ENCODE peak calls at places on chromosomes 7 and 10, in four cellular contexts. W, D, U and H are unnamed samples.

GRCh38 chr10:5975641-5976473 is 1.5 kb downstream of the IL15RA start:
- DNase-seq in W (no peak), D (no peak), U (no peak), H (no peak)

GRCh38 chr10:23777153-23777552 is 338.3 kb downstream of the OTUD1 start:
- DNase-seq in W (no peak), D (no peak), U (no peak), H (no peak)

GRCh38 chr7:105209870-105210269 is 178.9 kb downstream of the SRPK2 start:
- DNase-seq in W (no peak), D (no peak), U (no peak), H (no peak)

GRCh38 chr7:102439963-102440795 is 6.8 kb downstream of the ORAI2 start:
- DNase-seq in W (no peak), D (no peak), U (peak), H (peak)

GRCh38 chr10:132557696-132558515 is 20.3 kb downstream of the INPP5A start:
- DNase-seq in W (no peak), D (peak), U (no peak), H (no peak)

GRCh38 chr10:126686732-126687693 is 16.5 kb upstream of the C10orf90 start:
- DNase-seq in W (no peak), D (no peak), U (no peak), H (no peak)

GRCh38 chr7:46230298-46231295 is 309.5 kb upstream of the IGFBP3 start:
- DNase-seq in W (no peak), D (no peak), U (no peak), H (no peak)

GRCh38 chr7:124652237-124652636 is 113.4 kb downstream of the GPR37 start:
- DNase-seq in W (no peak), D (no peak), U (no peak), H (no peak)

GRCh38 chr10:5292196-5292735 is 72.5 kb upstream of the UCN3 start:
- DNase-seq in W (no peak), D (no peak), U (no peak), H (no peak)

GRCh38 chr7:108114117-108114841 is 15.9 kb downstream of the LAMB4 start:
- DNase-seq in W (no peak), D (peak), U (no peak), H (peak)

GRCh38 chr7:108108131-108108530 is 22.0 kb downstream of the LAMB4 start:
- DNase-seq in W (no peak), D (no peak), U (no peak), H (no peak)

GRCh38 chr7:108112683-108113082 is 17.5 kb downstream of the LAMB4 start:
- DNase-seq in W (no peak), D (no peak), U (no peak), H (no peak)

GRCh38 chr7:108104324-108104723 is 25.8 kb downstream of the LAMB4 start:
- DNase-seq in W (no peak), D (no peak), U (no peak), H (no peak)

DNA sequence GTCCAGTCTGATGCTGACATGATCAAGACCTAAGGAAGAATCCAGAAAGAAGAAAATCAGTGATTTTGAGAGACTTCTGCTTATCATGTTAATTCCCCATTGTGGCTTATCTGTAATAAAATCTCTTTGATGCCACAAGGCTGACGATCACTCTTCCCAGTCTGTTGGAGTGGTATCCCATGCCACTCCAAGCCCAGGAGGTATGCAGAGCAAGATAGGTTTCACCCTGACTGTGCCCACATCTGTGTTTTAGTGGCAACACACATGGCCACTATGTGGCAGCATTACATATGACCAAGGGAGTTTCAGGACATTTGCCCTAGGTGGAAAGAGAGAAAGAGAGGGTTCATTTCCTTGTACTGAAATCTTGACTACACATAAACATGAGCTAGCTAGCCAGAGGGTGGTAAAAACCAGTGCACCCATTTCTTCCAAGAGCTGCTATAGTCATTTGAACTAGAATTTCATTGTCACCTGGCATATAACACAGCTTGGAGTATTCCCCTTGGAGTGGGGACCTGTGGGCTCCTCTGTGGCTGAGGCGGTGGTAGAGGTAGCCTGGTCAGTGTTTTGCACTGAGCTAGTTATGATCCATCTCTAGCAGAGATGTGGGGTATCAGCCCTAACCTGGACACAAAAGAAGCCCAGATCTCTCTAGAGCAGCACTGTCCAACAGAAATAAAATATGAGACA is 20.8 kb downstream of the LAMB4 start:
- DNase-seq in W (no peak), D (peak), U (no peak), H (peak)
- TF ChIP-seq CTCF in W (peak), D (peak), U (no peak), H (no peak)

DNA sequence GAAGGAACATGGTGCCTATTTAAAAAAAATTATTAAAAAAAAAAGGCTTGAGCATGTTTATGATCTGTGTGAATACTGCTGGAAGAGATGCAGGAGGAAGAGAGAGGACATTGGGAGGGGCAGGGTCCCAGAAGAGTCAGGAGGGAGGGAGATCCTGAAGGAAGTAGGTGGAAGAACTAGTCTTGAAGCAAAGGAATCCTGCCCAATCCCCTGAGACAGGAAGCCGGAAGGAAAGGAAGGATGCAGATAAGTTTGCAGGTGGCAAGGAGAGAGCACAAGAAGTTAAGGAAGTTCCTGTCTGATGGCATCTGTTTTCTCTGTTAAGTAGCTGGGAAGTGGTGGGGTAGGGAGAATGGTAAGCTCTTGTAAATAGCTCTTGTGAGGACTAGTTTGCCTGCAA is 318.5 kb downstream of the DOCK4 start:
- DNase-seq in W (no peak), D (no peak), U (no peak), H (no peak)
- TF ChIP-seq CTCF in W (no peak), D (no peak), U (no peak), H (no peak)

DNA sequence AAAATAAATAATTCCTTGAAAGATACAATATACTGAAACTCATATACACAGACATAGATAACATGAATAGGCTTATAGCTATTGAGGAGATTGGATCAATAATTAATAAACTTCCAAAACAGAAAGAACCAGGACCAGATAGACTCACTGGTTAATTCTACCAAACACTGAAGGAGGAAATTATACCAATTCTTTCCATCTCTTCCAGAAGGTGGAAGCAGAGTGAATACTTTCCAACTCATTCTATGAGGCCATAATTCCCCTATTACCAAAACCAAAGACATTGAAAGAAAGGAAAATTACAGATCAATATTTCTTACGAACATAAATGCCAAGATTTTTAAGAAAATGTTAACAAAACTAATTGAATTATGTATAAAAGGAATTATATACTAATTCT is 624.8 kb upstream of the LRRTM3 start:
- DNase-seq in W (no peak), D (no peak), U (no peak), H (no peak)
- TF ChIP-seq CTCF in W (no peak), D (no peak), U (no peak), H (no peak)

DNA sequence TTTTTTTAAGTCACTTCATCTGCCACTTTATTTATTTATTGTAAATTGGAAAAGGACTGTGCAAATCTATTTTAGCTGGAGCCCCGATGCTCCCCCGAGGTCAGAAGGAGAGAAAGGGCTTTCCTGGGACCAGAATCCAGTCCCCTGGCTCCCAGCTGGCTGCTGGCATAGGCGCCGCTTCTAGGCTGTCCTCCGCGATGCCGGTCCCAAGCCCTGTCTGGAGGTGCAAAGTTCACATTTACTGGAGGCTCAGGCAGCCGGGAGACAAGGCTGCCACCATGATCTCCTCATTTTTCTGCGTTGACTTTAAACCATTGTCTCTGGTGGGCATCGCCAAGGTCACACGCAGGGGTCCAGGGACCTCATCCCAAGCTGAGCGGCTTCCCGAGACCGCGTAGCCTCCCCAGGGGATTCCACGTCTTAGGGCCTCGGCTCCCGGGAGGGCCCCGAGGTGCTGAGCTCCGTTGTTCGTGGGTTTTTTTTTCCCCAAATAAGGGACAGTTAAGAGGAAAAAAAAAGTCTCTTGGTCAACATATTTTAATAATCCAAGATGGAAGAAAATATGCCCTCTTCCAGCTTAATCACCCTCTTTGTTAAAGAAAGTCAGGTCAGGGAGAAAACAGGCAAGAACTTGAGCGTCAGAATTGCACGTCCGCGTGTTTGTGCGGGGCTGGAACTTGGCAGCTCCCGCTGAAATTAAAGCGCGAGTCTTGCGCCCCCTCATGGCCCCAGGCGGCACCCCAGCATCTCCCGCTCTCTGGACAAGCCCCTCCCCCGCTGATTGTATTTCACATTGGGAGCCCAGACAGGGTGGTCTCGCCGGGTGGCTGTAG is 11.9 kb downstream of the RGR start:
- DNase-seq in W (peak), D (peak), U (no peak), H (peak)
- TF ChIP-seq CTCF in W (peak), D (peak), U (peak), H (no peak)

DNA sequence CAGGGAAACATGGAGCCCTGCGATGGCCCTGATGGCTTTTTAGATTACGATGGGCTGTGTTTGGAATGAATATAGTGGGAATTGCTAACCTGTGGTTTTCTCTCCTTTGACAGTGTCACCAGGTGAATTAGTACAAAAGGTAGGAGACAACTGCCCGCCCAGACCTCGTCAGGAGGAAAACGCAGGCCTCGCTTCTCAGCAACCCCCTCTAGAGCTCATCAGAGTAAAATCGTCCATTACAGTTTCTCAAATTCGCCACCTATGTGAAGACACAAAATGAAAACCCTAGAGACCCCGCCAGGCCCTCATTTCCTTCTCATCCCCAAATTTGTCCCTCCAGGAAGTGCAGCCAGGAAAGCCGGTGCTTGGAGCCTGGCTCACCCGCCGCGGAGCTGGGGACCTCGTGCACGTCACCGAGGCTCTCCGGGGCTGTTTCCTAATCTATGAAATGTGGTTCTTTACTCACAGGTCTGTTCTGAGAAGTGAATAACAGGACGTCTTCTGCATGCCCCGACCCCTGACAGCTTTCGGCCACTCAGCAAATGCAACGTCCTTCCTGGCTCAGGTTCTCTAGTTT is 143.7 kb downstream of the VIPR2 start:
- DNase-seq in W (no peak), D (no peak), U (no peak), H (no peak)
- TF ChIP-seq CTCF in W (no peak), D (peak), U (no peak), H (no peak)